ENCODE peak calls at places on chromosomes 16 and 17, in eight cellular contexts. W is NCI-H2081 treated with DMSO at 0.1 percent for 48 hours, B is T-helper 9 cell, Q is EH, S is retinal pigment epithelial cell, O is chondrocyte, V is frontal cortex, R is endodermal cell. C is an unnamed sample.

GRCh38 chr17:74299618-74300009 is 25.6 kb downstream of the DNAI2 start:
- DNase-seq in Q (no peak), V (no peak), O (no peak), R (no peak), B (no peak), W (no peak), S (no peak), C (no peak)

GRCh38 chr16:51267676-51268075 is 116.6 kb upstream of the SALL1 start:
- DNase-seq in B (no peak), O (no peak), W (no peak), S (no peak), R (peak), Q (no peak), V (no peak), C (no peak)

GRCh38 chr17:34665803-34666763 is 86.7 kb downstream of the TMEM132E start:
- DNase-seq in R (peak), Q (no peak), W (no peak), O (no peak), B (no peak), S (no peak), V (no peak), C (no peak)

GRCh38 chr17:79082311-79083190 is 7.9 kb downstream of the ENGASE start:
- DNase-seq in O (peak), B (peak), V (peak), Q (peak), R (peak), S (no peak), W (no peak), C (peak)

GRCh38 chr17:28473542-28473941 is at the start of gene SLC13A2:
- DNase-seq in O (peak), S (no peak), R (peak), V (no peak), Q (no peak), B (no peak), W (no peak), C (no peak)

GRCh38 chr16:57024894-57025680 is 35.7 kb downstream of the NLRC5 start:
- DNase-seq in Q (no peak), R (no peak), W (no peak), O (no peak), V (no peak), B (no peak), S (no peak), C (no peak)

GRCh38 chr16:73846292-73846849 is 450.2 kb upstream of the PSMD7 start:
- DNase-seq in W (no peak), R (peak), Q (no peak), V (peak), S (no peak), O (no peak), B (no peak), C (no peak)

GRCh38 chr17:39009471-39010085 is 42.4 kb upstream of the FBXO47 start:
- DNase-seq in V (no peak), S (no peak), W (no peak), O (no peak), Q (no peak), R (no peak), B (no peak), C (no peak)

GRCh38 chr17:42067371-42068180 is 17.2 kb upstream of the C17orf113 start:
- DNase-seq in S (no peak), B (peak), V (peak), R (peak), O (no peak), Q (peak), W (no peak), C (peak)

GRCh38 chr16:67936876-67937605 is 391 bp upstream of the PSMB10 start:
- DNase-seq in S (no peak), V (peak), Q (no peak), B (peak), R (no peak), W (no peak), O (no peak), C (peak)

GRCh38 chr16:75632857-75633256 is 9.8 kb upstream of the ADAT1 start:
- DNase-seq in Q (no peak), B (no peak), S (no peak), W (no peak), O (no peak), V (no peak), R (no peak), C (no peak)

GRCh38 chr17:67520282-67520906 is 143.3 kb downstream of the PITPNC1 start:
- DNase-seq in W (no peak), Q (peak), V (no peak), R (peak), B (no peak), S (no peak), O (no peak), C (no peak)

GRCh38 chr16:49542391-49542891 is 168.8 kb downstream of the C16orf78 start:
- DNase-seq in O (peak), S (no peak), R (no peak), V (no peak), Q (no peak), W (no peak), B (no peak), C (no peak)

GRCh38 chr16:10878644-10879498 is 1.9 kb downstream of the CIITA start:
- DNase-seq in B (no peak), O (no peak), Q (peak), S (no peak), W (no peak), R (peak), V (peak), C (no peak)

GRCh38 chr16:70374213-70374612 is 27.5 kb downstream of the DDX19A start:
- DNase-seq in Q (no peak), O (no peak), R (no peak), S (no peak), B (no peak), V (no peak), W (no peak), C (no peak)

GRCh38 chr16:63481060-63481459 is 1444.8 kb upstream of the CDH8 start:
- DNase-seq in B (no peak), S (no peak), R (no peak), Q (no peak), O (no peak), V (no peak), W (no peak), C (no peak)

GRCh38 chr16:1493746-1494094 is 560 bp downstream of the TELO2 start:
- DNase-seq in W (no peak), V (no peak), O (no peak), S (no peak), B (no peak), Q (peak), R (no peak), C (peak)

GRCh38 chr16:50025544-50025931 is 513 bp downstream of the CNEP1R1 start:
- DNase-seq in R (no peak), W (no peak), B (peak), O (no peak), V (no peak), Q (peak), S (no peak), C (peak)

GRCh38 chr17:43608313-43608712 is 53.4 kb downstream of the MEOX1 start:
- DNase-seq in B (no peak), V (no peak), R (no peak), Q (peak), O (no peak), W (no peak), S (no peak), C (no peak)

GRCh38 chr17:32142857-32143524 is 689 bp downstream of the RHOT1 start:
- DNase-seq in R (peak), W (no peak), B (no peak), S (no peak), V (no peak), O (no peak), Q (peak), C (no peak)

GRCh38 chr17:59165933-59166342 is 10.4 kb downstream of the PRR11 start:
- DNase-seq in O (no peak), S (no peak), B (peak), W (no peak), Q (peak), R (peak), V (peak), C (peak)